ENCODE peak calls at places on chromosomes 7 and 10, in five cellular contexts. K, Z, U, O and R are unnamed samples.

GRCh38 chr10:1577371-1577770 is 160.0 kb downstream of the ADARB2 start:
- DNase-seq in Z (no peak), O (no peak), K (no peak), U (no peak), R (no peak)

GRCh38 chr10:86653379-86653778 is 968 bp upstream of the OPN4 start:
- DNase-seq in O (no peak), K (no peak), U (no peak), Z (no peak), R (no peak)

GRCh38 chr10:4984971-4985594 is 18.6 kb downstream of the AKR1C2 start:
- DNase-seq in O (no peak), Z (peak; percentile 79), U (no peak), K (no peak), R (no peak)

GRCh38 chr7:72785166-72785955 is 42.6 kb downstream of the TYW1B start:
- DNase-seq in O (no peak), K (no peak), Z (peak; percentile 67), U (peak; percentile 27), R (peak; percentile 46)

GRCh38 chr7:107372298-107372697 is 97.6 kb upstream of the GPR22 start:
- DNase-seq in Z (peak; percentile 44), O (no peak), K (no peak), U (peak; percentile 56), R (no peak)

GRCh38 chr7:1825877-1826741 is 156.0 kb downstream of the ELFN1 start:
- DNase-seq in O (no peak), Z (no peak), U (no peak), K (no peak), R (no peak)

GRCh38 chr10:93773705-93774104 is 16.0 kb downstream of the LGI1 start:
- DNase-seq in K (no peak), Z (no peak), U (no peak), O (no peak), R (no peak)

GRCh38 chr7:236967-237366 is 44.6 kb downstream of the FAM20C start:
- DNase-seq in O (no peak), U (no peak), Z (no peak), K (no peak), R (no peak)

GRCh38 chr10:69497611-69498390 is 46.5 kb downstream of the TSPAN15 start:
- DNase-seq in O (no peak), K (no peak), Z (no peak), U (peak; percentile 45), R (no peak)

GRCh38 chr7:5450549-5451327 is 27.1 kb upstream of the TNRC18 start:
- DNase-seq in K (peak; percentile 52), U (peak; percentile 56), Z (no peak), O (peak; percentile 31), R (no peak)

GRCh38 chr7:104940023-104940710 is 73.8 kb upstream of the KMT2E start:
- DNase-seq in K (peak; percentile 48), O (no peak), Z (no peak), U (no peak), R (no peak)

GRCh38 chr10:98886686-98887085 is 349.0 kb downstream of the HPSE2 start:
- DNase-seq in Z (no peak), O (no peak), U (peak; percentile 42), K (no peak), R (no peak)

GRCh38 chr7:149686001-149686400 is 87.4 kb downstream of the ZNF467 start:
- DNase-seq in K (no peak), Z (peak; percentile 96), U (no peak), O (no peak), R (no peak)